ENCODE peak calls at places on chromosomes 11 and 22, in eight cellular contexts. J, G, E, U, D, X, H and B are unnamed samples.

GRCh38 chr22:27802389-27803079 is 978 bp upstream of the MN1 start:
- DNase-seq in U (no peak), H (no peak), J (no peak), X (peak; percentile 8), E (no peak), D (no peak), G (no peak), B (no peak)

GRCh38 chr11:44349328-44349727 is 39.4 kb upstream of the ALX4 start:
- DNase-seq in H (no peak), U (no peak), D (no peak), E (no peak), X (no peak), G (no peak), J (no peak), B (no peak)

GRCh38 chr11:76799061-76799804 is 16.1 kb downstream of the TSKU start:
- DNase-seq in E (peak; percentile 64), J (peak; percentile 43), X (peak; percentile 94), U (no peak), H (peak; percentile 91), D (peak; percentile 70), G (peak; percentile 76), B (peak; percentile 75)

GRCh38 chr11:64356498-64357411 is 2.2 kb upstream of the RPS6KA4 start:
- DNase-seq in E (peak; percentile 38), U (no peak), X (peak; percentile 74), H (no peak), J (peak; percentile 46), G (peak; percentile 48), D (peak; percentile 47), B (peak; percentile 70)

GRCh38 chr22:32144875-32145274 is 14.2 kb downstream of the C22orf42 start:
- DNase-seq in G (no peak), H (no peak), D (no peak), J (peak; percentile 23), U (no peak), E (no peak), X (no peak), B (no peak)

GRCh38 chr22:33352768-33353167 is 294.6 kb upstream of the SYN3 start:
- DNase-seq in U (no peak), X (no peak), J (no peak), H (no peak), G (no peak), E (no peak), D (no peak), B (no peak)

GRCh38 chr11:67283490-67283963 is 5.6 kb upstream of the ANKRD13D start:
- DNase-seq in H (peak; percentile 34), E (no peak), J (no peak), U (no peak), G (no peak), X (no peak), D (no peak), B (no peak)

GRCh38 chr22:50304528-50305392 is 2.7 kb downstream of the PLXNB2 start:
- DNase-seq in H (no peak), U (no peak), G (peak; percentile 39), E (peak; percentile 27), X (no peak), J (peak; percentile 65), D (peak; percentile 46), B (no peak)

GRCh38 chr11:121418625-121419114 is 33.4 kb upstream of the SORL1 start:
- DNase-seq in E (no peak), H (no peak), J (no peak), D (no peak), G (no peak), X (no peak), U (no peak), B (no peak)

GRCh38 chr11:73326929-73327811 is 19.1 kb downstream of the ARHGEF17 start:
- DNase-seq in D (peak; percentile 84), E (peak; percentile 42), J (peak; percentile 63), U (no peak), X (no peak), H (no peak), G (peak; percentile 52), B (peak; percentile 82)

GRCh38 chr11:118281284-118281683 is 17.2 kb upstream of the MPZL2 start:
- DNase-seq in X (no peak), J (peak; percentile 67), H (no peak), G (no peak), D (no peak), U (no peak), E (no peak), B (no peak)

GRCh38 chr11:119277660-119278059 is 39.3 kb downstream of the MCAM start:
- DNase-seq in E (no peak), D (no peak), H (no peak), X (no peak), G (no peak), J (no peak), U (no peak), B (no peak)

DNA sequence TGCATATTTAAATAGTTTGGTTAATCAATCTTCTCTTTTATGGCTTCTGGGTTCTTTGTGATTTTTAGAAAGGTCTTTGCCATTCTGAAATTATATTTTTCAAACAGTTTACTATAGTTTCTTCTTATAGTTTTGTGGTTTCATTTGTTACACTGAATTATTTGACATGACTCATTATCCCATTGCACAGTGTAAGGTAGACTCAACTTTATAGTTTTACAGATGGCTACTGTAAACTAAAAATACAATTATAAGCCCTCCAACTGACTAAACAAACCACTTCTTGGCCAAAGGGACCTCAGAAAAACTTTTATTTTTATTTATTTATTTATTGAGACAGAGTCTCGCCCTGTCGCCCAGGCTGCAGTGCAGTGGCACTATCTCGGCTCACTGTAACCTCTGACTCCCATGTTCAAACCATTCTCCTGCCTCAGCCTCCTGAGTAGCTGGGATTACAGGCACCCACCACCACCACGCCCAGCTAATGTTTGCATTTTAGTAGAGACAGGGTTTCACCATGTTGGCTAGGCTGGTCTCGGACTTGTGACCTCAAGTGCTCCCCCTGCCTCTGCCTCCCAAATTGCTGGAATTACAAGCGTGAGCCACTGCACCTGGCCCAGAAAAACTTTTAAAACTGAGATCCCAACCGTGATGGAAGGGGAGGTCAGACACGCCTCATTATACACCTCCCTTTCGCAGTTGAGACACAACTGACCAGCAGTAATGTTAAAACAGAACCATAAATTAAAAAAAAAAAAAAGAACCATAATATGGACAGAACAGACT is 14.1 kb upstream of the RAC2 start:
- DNase-seq in H (no peak), D (no peak), G (no peak), E (no peak), X (no peak), U (no peak), J (peak; percentile 39), B (no peak)
- H3K4me3 ChIP-seq in H (no peak overlapping the region), D (no peak overlapping the region), G (no peak overlapping the region), E (no peak overlapping the region), X (no peak overlapping the region), U (no peak overlapping the region), J (no peak overlapping the region), B (no peak overlapping the region)

GRCh38 chr22:48781391-48781790 is 1046.3 kb downstream of the BRD1 start:
- DNase-seq in H (no peak), U (no peak), G (no peak), E (no peak), X (no peak), J (no peak), D (no peak), B (no peak)

GRCh38 chr22:48782326-48782725 is 1045.3 kb downstream of the BRD1 start:
- DNase-seq in H (no peak), J (no peak), E (no peak), U (no peak), G (no peak), X (no peak), D (no peak), B (no peak)

GRCh38 chr22:48783821-48784266 is 1043.8 kb downstream of the BRD1 start:
- DNase-seq in E (no peak), G (no peak), J (no peak), D (no peak), U (no peak), X (no peak), H (no peak), B (no peak)

GRCh38 chr22:48781868-48782267 is 1045.8 kb downstream of the BRD1 start:
- DNase-seq in G (no peak), X (no peak), U (no peak), H (no peak), D (no peak), E (no peak), J (no peak), B (no peak)

DNA sequence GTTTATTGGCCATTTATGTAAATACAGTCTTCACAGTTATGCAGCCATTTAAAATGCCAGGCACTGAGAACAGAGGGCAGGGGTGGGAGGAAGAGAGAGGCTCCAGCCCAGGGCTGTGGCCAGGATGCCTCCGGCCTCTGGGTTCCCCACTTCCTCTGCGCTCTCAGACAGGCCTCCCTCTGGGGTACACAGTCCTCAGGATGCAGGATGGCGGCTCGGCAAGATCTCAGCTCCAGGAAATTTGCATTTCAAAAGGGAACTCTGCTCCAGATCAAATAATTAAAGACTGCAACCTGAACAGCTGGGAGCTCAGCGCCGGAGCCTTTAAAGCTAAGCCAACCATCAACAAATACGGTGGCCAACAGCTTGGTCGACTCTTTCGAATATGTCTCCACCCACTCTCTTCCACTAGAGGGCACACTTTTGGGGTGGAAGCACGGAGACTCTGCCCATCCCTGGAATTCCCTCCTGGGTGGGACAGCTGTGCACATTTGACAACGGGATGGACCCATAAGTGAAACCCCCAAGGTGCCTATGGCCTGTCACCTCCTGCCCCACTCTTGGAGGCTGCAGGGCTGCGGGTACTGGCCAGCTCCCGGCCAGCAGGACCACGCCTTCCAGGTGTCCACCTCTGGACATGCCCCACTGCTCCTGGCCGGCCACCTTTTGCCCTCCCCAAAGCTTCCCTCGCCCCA is 1044.7 kb downstream of the BRD1 start:
- DNase-seq in G (no peak), X (no peak), D (no peak), U (no peak), H (no peak), E (no peak), J (no peak), B (no peak)
- TF ChIP-seq CTCF in G (no peak), X (no peak), D (no peak), U (no peak), H (peak; percentile 13), E (no peak), J (no peak), B (no peak)

DNA sequence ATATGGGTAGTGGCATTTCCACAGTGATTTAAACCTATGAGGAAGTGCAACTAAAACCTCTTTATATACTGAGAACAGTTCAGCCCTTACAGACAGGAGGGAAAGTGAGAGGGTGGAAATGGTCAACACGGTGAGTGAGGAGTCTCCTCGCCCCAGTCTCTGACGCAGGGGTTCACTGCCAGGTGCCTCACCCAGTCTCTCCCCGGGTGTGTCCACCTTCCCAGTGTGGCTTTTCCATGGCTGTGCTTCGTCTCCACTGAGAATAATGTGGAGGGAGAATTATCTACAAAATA is 116.6 kb upstream of the TOP3B start:
- DNase-seq in D (no peak), G (no peak), E (no peak), J (no peak), X (no peak), H (no peak), U (no peak), B (no peak)
- H3K4me3 ChIP-seq in D (no peak overlapping the region), G (no peak overlapping the region), E (no peak overlapping the region), J (no peak overlapping the region), X (no peak overlapping the region), H (no peak overlapping the region), U (no peak overlapping the region), B (no peak overlapping the region)

DNA sequence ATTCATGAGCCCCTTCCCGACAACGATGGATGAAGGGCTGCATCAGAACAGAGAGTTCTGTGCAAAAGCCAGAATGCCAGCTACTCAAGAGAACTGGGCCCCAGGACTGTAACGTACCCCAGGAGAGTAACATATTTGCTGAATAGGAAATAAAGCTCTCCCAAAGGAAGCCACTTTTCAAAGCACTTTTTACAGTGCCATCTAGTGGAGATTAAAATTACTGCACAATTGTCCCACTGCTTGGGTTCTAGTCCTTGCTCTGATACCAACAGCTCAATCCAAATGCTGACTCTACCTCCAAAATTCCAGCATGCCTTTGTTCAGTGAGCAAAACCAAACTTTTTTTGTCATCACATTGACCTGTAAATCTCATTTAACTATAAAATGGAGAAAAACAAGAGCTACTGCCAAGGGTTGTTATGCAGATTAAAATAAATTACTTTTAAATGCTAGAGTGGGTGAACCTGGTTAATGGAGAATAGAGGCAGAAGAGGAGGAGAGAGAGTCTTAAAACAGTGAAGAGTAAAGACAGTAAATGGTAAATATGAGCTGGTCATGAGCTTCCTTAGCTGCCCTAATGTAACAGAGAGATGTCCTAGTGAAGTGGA is 87.6 kb upstream of the FSHB start:
- DNase-seq in G (peak; percentile 57), H (no peak), X (no peak), D (peak; percentile 30), J (peak; percentile 47), U (no peak), E (peak; percentile 29), B (peak; percentile 49)
- TF ChIP-seq CTCF in G (peak; percentile 79), H (peak; percentile 77), X (peak; percentile 63), D (peak; percentile 67), J (peak; percentile 75), U (peak; percentile 67), E (peak; percentile 68), B (peak; percentile 73)